ENCODE peak calls at places on chromosome 1, in eight cellular contexts. H is nephron progenitor cell, P is cardiac fibroblast, B is HFF-Myc, F is Peyer's patch, S is uterus, V is kidney epithelial cell, W is sigmoid colon. I is an unnamed sample.

GRCh38 chr1:38489844-38490270 is 369.7 kb downstream of the RRAGC start:
- DNase-seq in H (peak), P (peak), B (peak), F (peak), S (no peak), V (no peak), W (no peak), I (no peak)

GRCh38 chr1:51843948-51844347 is 34.6 kb downstream of the NRDC start:
- DNase-seq in H (no peak), P (no peak), B (no peak), F (no peak), S (no peak), V (no peak), W (no peak), I (no peak)

GRCh38 chr1:43831866-43832654 is 101.5 kb upstream of the ARTN start:
- DNase-seq in H (no peak), P (no peak), B (no peak), F (no peak), S (no peak), V (no peak), W (no peak), I (no peak)

GRCh38 chr1:231116741-231117140 is 45.1 kb upstream of the TRIM67 start:
- DNase-seq in H (no peak), P (no peak), B (no peak), F (no peak), S (no peak), V (no peak), W (no peak), I (no peak)

GRCh38 chr1:234212764-234213406 is 160.4 kb upstream of the COA6 start:
- DNase-seq in H (no peak), P (peak), B (peak), F (no peak), S (no peak), V (no peak), W (no peak), I (no peak)

GRCh38 chr1:223832637-223832943 is 13.2 kb downstream of the TP53BP2 start:
- DNase-seq in H (no peak), P (no peak), B (no peak), F (no peak), S (no peak), V (no peak), W (no peak), I (no peak)

GRCh38 chr1:59814180-59814900 is 409 bp upstream of the HOOK1 start:
- DNase-seq in H (peak), P (no peak), B (no peak), F (peak), S (peak), V (peak), W (no peak), I (peak)

GRCh38 chr1:166307261-166308188 is 140.7 kb upstream of the FAM78B start:
- DNase-seq in H (peak), P (no peak), B (no peak), F (no peak), S (no peak), V (peak), W (no peak), I (no peak)

GRCh38 chr1:38209986-38210385 is 163.4 kb upstream of the POU3F1 start:
- DNase-seq in H (no peak), P (no peak), B (no peak), F (no peak), S (no peak), V (no peak), W (no peak), I (no peak)

GRCh38 chr1:232123775-232124659 is 497.4 kb downstream of the DISC1 start:
- DNase-seq in H (no peak), P (peak), B (no peak), F (no peak), S (no peak), V (no peak), W (no peak), I (no peak)

GRCh38 chr1:32031578-32032286 is 18.1 kb downstream of the KHDRBS1 start:
- DNase-seq in H (no peak), P (peak), B (no peak), F (no peak), S (no peak), V (peak), W (no peak), I (no peak)

GRCh38 chr1:111541721-111542120 is 38.3 kb upstream of the ADORA3 start:
- DNase-seq in H (no peak), P (no peak), B (no peak), F (no peak), S (no peak), V (no peak), W (no peak), I (no peak)

GRCh38 chr1:95435611-95436010 is 201.6 kb downstream of the RWDD3 start:
- DNase-seq in H (no peak), P (no peak), B (no peak), F (no peak), S (no peak), V (no peak), W (no peak), I (no peak)

GRCh38 chr1:30977105-30977504 is 68.5 kb upstream of the SDC3 start:
- DNase-seq in H (no peak), P (peak), B (no peak), F (no peak), S (no peak), V (no peak), W (no peak), I (no peak)

GRCh38 chr1:42392923-42393848 is 12.6 kb downstream of the RIMKLA start:
- DNase-seq in H (no peak), P (no peak), B (no peak), F (no peak), S (no peak), V (no peak), W (no peak), I (no peak)

GRCh38 chr1:16324456-16324890 is 27.8 kb downstream of the FBXO42 start:
- DNase-seq in H (no peak), P (peak), B (peak), F (peak), S (peak), V (peak), W (no peak), I (no peak)

GRCh38 chr1:240169188-240169587 is 77.5 kb downstream of the FMN2 start:
- DNase-seq in H (no peak), P (no peak), B (no peak), F (no peak), S (no peak), V (no peak), W (no peak), I (no peak)

GRCh38 chr1:155124503-155125463 is 2.9 kb upstream of the EFNA1 start:
- DNase-seq in H (no peak), P (peak), B (no peak), F (no peak), S (no peak), V (no peak), W (no peak), I (no peak)

GRCh38 chr1:15557008-15557407 is 27.8 kb downstream of the AGMAT start:
- DNase-seq in H (no peak), P (no peak), B (no peak), F (no peak), S (no peak), V (no peak), W (no peak), I (no peak)

GRCh38 chr1:225934711-225935110 is 6.3 kb downstream of the LEFTY2 start:
- DNase-seq in H (no peak), P (no peak), B (no peak), F (no peak), S (no peak), V (no peak), W (no peak), I (no peak)

GRCh38 chr1:66286307-66286706 is 247.6 kb upstream of the SGIP1 start:
- DNase-seq in H (no peak), P (no peak), B (no peak), F (no peak), S (no peak), V (no peak), W (no peak), I (no peak)

GRCh38 chr1:22447581-22448215 is 4.0 kb upstream of the ZBTB40 start:
- DNase-seq in H (no peak), P (peak), B (peak), F (no peak), S (no peak), V (peak), W (no peak), I (no peak)

GRCh38 chr1:101128211-101128727 is 102.7 kb upstream of the DPH5 start:
- DNase-seq in H (no peak), P (no peak), B (no peak), F (peak), S (no peak), V (no peak), W (no peak), I (no peak)

GRCh38 chr1:45230537-45230936 is 24.1 kb upstream of the ZSWIM5 start:
- DNase-seq in H (no peak), P (no peak), B (no peak), F (peak), S (no peak), V (no peak), W (no peak), I (no peak)
- TF ChIP-seq CTCF in H (no peak), P (no peak), B (no peak), F (peak), S (no peak), V (no peak), W (no peak), I (no peak)

GRCh38 chr1:26970810-26971209 is 10.5 kb upstream of the KDF1 start:
- DNase-seq in H (no peak), P (peak), B (no peak), F (peak), S (no peak), V (no peak), W (no peak), I (no peak)

GRCh38 chr1:26972821-26973220 is 12.6 kb upstream of the KDF1 start:
- DNase-seq in H (no peak), P (no peak), B (no peak), F (no peak), S (no peak), V (no peak), W (no peak), I (no peak)

GRCh38 chr1:26976621-26977510 is 16.6 kb upstream of the KDF1 start:
- DNase-seq in H (no peak), P (no peak), B (no peak), F (no peak), S (no peak), V (no peak), W (no peak), I (no peak)

GRCh38 chr1:26971590-26971989 is 11.3 kb upstream of the KDF1 start:
- DNase-seq in H (no peak), P (no peak), B (no peak), F (no peak), S (no peak), V (no peak), W (no peak), I (no peak)

GRCh38 chr1:26972390-26972789 is 12.1 kb upstream of the KDF1 start:
- DNase-seq in H (no peak), P (no peak), B (no peak), F (no peak), S (no peak), V (no peak), W (no peak), I (no peak)
- TF ChIP-seq CTCF in H (no peak), P (no peak), B (no peak), F (no peak), S (no peak), V (no peak), W (no peak), I (no peak)

GRCh38 chr1:207981976-207982375 is 71.1 kb upstream of the CD34 start:
- DNase-seq in H (peak), P (no peak), B (no peak), F (no peak), S (no peak), V (no peak), W (no peak), I (no peak)
- TF ChIP-seq CTCF in H (peak), P (peak), B (peak), F (no peak), S (no peak), V (peak), W (no peak), I (no peak)

GRCh38 chr1:150234647-150235435 is 1.1 kb downstream of the ANP32E start:
- DNase-seq in H (peak), P (peak), B (no peak), F (peak), S (peak), V (no peak), W (peak), I (peak)

GRCh38 chr1:150235852-150236613 is at the start of gene ANP32E:
- DNase-seq in H (peak), P (peak), B (peak), F (peak), S (peak), V (peak), W (peak), I (peak)

GRCh38 chr1:150235436-150235851 is 468 bp downstream of the ANP32E start:
- DNase-seq in H (no peak), P (no peak), B (no peak), F (peak), S (peak), V (no peak), W (no peak), I (no peak)

GRCh38 chr1:150237746-150238145 is 1.8 kb upstream of the ANP32E start:
- DNase-seq in H (no peak), P (no peak), B (no peak), F (peak), S (no peak), V (no peak), W (peak), I (no peak)

DNA sequence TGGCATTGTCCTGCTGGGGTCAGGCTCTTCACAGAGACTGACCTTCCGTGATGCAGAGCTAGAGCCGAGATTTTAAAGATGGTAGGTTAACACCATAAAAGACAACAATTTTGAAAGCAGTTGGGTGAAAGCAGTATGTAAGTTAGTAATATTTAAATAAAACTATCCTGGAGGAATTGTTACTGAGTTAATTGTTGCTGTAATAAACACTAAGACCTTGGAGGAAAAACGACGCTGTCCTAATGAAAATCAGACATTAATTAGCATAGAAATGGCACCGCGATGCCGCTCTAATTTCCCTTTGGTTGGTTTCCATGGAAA is 662 bp upstream of the ANP32E start:
- DNase-seq in H (no peak), P (no peak), B (no peak), F (peak), S (no peak), V (no peak), W (no peak), I (no peak)
- TF ChIP-seq CTCF in H (peak), P (no peak), B (no peak), F (no peak), S (no peak), V (no peak), W (no peak), I (no peak)

DNA sequence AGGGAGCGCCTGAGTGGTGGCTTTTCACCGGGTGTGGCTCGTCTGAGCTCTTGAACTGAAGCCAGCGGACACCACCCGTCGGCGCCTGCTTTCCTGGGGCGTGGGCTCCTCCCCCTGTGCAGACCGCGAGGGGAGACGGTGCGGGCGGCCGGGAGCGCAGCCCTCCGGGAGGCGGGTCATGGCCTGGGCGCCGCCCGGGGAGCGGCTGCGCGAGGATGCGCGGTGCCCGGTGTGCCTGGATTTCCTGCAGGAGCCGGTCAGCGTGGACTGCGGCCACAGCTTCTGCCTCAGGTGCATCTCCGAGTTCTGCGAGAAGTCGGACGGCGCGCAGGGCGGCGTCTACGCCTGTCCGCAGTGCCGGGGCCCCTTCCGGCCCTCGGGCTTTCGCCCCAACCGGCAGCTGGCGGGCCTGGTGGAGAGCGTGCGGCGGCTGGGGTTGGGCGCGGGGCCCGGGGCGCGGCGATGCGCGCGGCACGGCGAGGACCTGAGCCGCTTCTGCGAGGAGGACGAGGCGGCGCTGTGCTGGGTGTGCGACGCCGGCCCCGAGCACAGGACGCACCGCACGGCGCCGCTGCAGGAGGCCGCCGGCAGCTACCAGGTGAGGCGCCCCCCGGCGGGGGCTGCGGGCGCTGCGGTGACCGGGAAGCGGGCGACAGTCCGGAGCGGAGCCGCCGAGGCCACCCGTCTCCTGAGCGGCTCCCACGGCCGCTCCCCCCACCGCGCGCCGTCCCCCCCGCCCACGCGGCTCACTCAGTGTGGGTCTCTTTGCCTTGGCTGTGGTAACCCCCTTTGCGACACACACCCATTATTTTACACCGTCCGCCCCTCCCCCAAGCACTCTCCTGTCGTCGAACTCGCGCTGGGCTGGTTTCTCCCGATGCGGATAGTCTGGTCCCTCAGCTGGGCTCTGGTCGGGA is at the start of gene TRIM58:
- DNase-seq in H (peak), P (peak), B (no peak), F (peak), S (peak), V (no peak), W (peak), I (peak)
- TF ChIP-seq CTCF in H (no peak), P (no peak), B (no peak), F (no peak), S (no peak), V (no peak), W (no peak), I (no peak)

GRCh38 chr1:221439008-221439733 is 302.7 kb downstream of the DUSP10 start:
- DNase-seq in H (no peak), P (peak), B (no peak), F (no peak), S (no peak), V (peak), W (no peak), I (no peak)

GRCh38 chr1:221437924-221438323 is 304.0 kb downstream of the DUSP10 start:
- DNase-seq in H (no peak), P (peak), B (no peak), F (no peak), S (no peak), V (no peak), W (no peak), I (no peak)

GRCh38 chr1:221437171-221437570 is 304.7 kb downstream of the DUSP10 start:
- DNase-seq in H (no peak), P (peak), B (no peak), F (no peak), S (no peak), V (no peak), W (no peak), I (no peak)

GRCh38 chr1:221431968-221432367 is 309.9 kb downstream of the DUSP10 start:
- DNase-seq in H (no peak), P (no peak), B (no peak), F (no peak), S (no peak), V (no peak), W (no peak), I (no peak)

GRCh38 chr1:221435510-221435909 is 306.4 kb downstream of the DUSP10 start:
- DNase-seq in H (no peak), P (peak), B (no peak), F (no peak), S (no peak), V (no peak), W (no peak), I (no peak)
- TF ChIP-seq CTCF in H (peak), P (peak), B (peak), F (peak), S (peak), V (peak), W (peak), I (peak)

GRCh38 chr1:69700770-69701169 is 133.0 kb downstream of the LRRC7 start:
- DNase-seq in H (peak), P (peak), B (no peak), F (no peak), S (no peak), V (no peak), W (no peak), I (no peak)
- TF ChIP-seq CTCF in H (peak), P (peak), B (peak), F (no peak), S (no peak), V (peak), W (no peak), I (no peak)